ENCODE peak calls at places on chromosomes 1 and 21, in six cellular contexts. T, W, P, G, U and D are unnamed samples.
A peak's percentile ranks its signal among the peaks of the same experiment; 100 is the strongest.

GRCh38 chr1:85303440-85304162 is 27.2 kb upstream of the BCL10 start:
- DNase-seq in P (peak; percentile 17), T (no peak), G (no peak), W (no peak), U (no peak), D (no peak)

GRCh38 chr1:20380175-20380574 is 89.5 kb downstream of the VWA5B1 start:
- DNase-seq in W (no peak), U (no peak), P (no peak), T (no peak), G (no peak), D (no peak)

GRCh38 chr1:11414921-11415538 is 63.9 kb upstream of the DISP3 start:
- DNase-seq in W (no peak), G (no peak), T (no peak), P (no peak), U (no peak), D (no peak)

GRCh38 chr1:93399781-93400180 is 48.1 kb upstream of the FNBP1L start:
- DNase-seq in W (no peak), P (no peak), G (no peak), T (no peak), U (no peak), D (no peak)

GRCh38 chr1:41161851-41162250 is 80.3 kb downstream of the SCMH1 start:
- DNase-seq in P (no peak), U (no peak), G (no peak), W (no peak), T (no peak), D (no peak)

GRCh38 chr1:30906631-30907389 is 1.7 kb downstream of the SDC3 start:
- DNase-seq in G (no peak), W (no peak), U (no peak), T (no peak), P (no peak), D (no peak)

GRCh38 chr1:92479587-92479986 is 7.1 kb downstream of the GFI1 start:
- DNase-seq in W (no peak), P (no peak), T (no peak), U (no peak), G (no peak), D (no peak)

GRCh38 chr1:227545361-227545760 is 18.0 kb upstream of the ZNF678 start:
- DNase-seq in U (no peak), P (no peak), T (no peak), W (no peak), G (no peak), D (no peak)

GRCh38 chr1:207311888-207312603 is 9.4 kb upstream of the CD55 start:
- DNase-seq in G (no peak), P (no peak), W (no peak), U (no peak), T (no peak), D (no peak)

GRCh38 chr1:67791261-67791660 is 42.0 kb downstream of the GNG12 start:
- DNase-seq in P (no peak), W (no peak), T (no peak), U (no peak), G (no peak), D (no peak)

GRCh38 chr1:85596947-85597346 is 16.4 kb downstream of the CCN1 start:
- DNase-seq in T (no peak), U (no peak), W (no peak), G (no peak), P (no peak), D (no peak)

GRCh38 chr1:202590119-202590518 is 120.1 kb downstream of the SYT2 start:
- DNase-seq in P (no peak), T (no peak), G (no peak), W (no peak), U (no peak), D (no peak)

GRCh38 chr1:110783292-110783918 is 89.5 kb upstream of the CD53 start:
- DNase-seq in P (peak; percentile 59), G (peak; percentile 50), T (peak; percentile 2), W (no peak), U (no peak), D (no peak)

GRCh38 chr1:10968411-10968826 is 44.0 kb upstream of the TARDBP start:
- DNase-seq in W (no peak), P (no peak), T (no peak), U (no peak), G (peak; percentile 35), D (no peak)

GRCh38 chr1:18119978-18120377 is 12.4 kb downstream of the IGSF21 start:
- DNase-seq in T (no peak), G (no peak), W (no peak), U (no peak), P (no peak), D (no peak)

GRCh38 chr1:24925082-24925779 is 4.8 kb downstream of the RUNX3 start:
- DNase-seq in T (no peak), P (no peak), G (peak; percentile 68), W (no peak), U (no peak), D (no peak)

GRCh38 chr1:19676438-19676922 is 11.8 kb downstream of the HTR6 start:
- DNase-seq in G (no peak), P (peak; percentile 55), U (peak; percentile 26), W (peak; percentile 82), T (no peak), D (no peak)

GRCh38 chr1:2608434-2609055 is 22.0 kb downstream of the PRXL2B start:
- DNase-seq in W (no peak), T (no peak), P (no peak), G (no peak), U (no peak), D (no peak)

GRCh38 chr1:101290119-101290921 is 53.5 kb downstream of the S1PR1 start:
- DNase-seq in G (no peak), W (no peak), T (no peak), P (no peak), U (no peak), D (no peak)

GRCh38 chr1:165129568-165130164 is 226.8 kb downstream of the LMX1A start:
- DNase-seq in P (peak; percentile 68), T (peak; percentile 29), U (no peak), G (no peak), W (peak; percentile 55), D (no peak)

GRCh38 chr1:43419627-43420425 is 30.1 kb downstream of the SZT2 start:
- DNase-seq in T (no peak), P (no peak), U (no peak), W (no peak), G (no peak), D (no peak)

GRCh38 chr1:100868364-100868995 is 26.2 kb downstream of the EXTL2 start:
- DNase-seq in P (peak; percentile 56), W (no peak), U (no peak), T (no peak), G (no peak), D (no peak)

GRCh38 chr1:238552271-238552670 is 661.5 kb upstream of the ZP4 start:
- DNase-seq in P (no peak), U (no peak), W (no peak), T (no peak), G (no peak), D (no peak)

GRCh38 chr1:2863149-2863963 is 61.9 kb upstream of the TTC34 start:
- DNase-seq in G (no peak), P (no peak), T (no peak), W (peak; percentile 7), U (no peak), D (no peak)

GRCh38 chr21:38590449-38590848 is 92.2 kb upstream of the ERG start:
- DNase-seq in W (no peak), U (no peak), T (no peak), P (no peak), G (no peak), D (no peak)

GRCh38 chr1:234517087-234517802 is 38.3 kb upstream of the TARBP1 start:
- DNase-seq in W (no peak), U (no peak), P (no peak), T (no peak), G (no peak), D (no peak)

GRCh38 chr1:164983023-164983650 is 373.4 kb downstream of the LMX1A start:
- DNase-seq in U (no peak), W (no peak), T (no peak), G (no peak), P (no peak), D (no peak)

GRCh38 chr1:212089560-212090163 is 54.1 kb downstream of the DTL start:
- DNase-seq in U (no peak), P (peak; percentile 22), T (no peak), W (no peak), G (no peak), D (no peak)

GRCh38 chr1:151867785-151868403 is 14.4 kb upstream of the THEM5 start:
- DNase-seq in T (no peak), G (no peak), U (no peak), P (peak; percentile 81), W (no peak), D (no peak)

GRCh38 chr21:35857082-35857481 is 203.2 kb downstream of the SETD4 start:
- DNase-seq in W (no peak), U (no peak), T (no peak), P (no peak), G (no peak), D (no peak)
- TF ChIP-seq CTCF in W (no peak), U (no peak), T (no peak), P (no peak), G (no peak), D (no peak)

GRCh38 chr1:153361129-153362109 is 3.8 kb downstream of the S100A9 start:
- DNase-seq in G (no peak), P (no peak), T (no peak), W (no peak), U (no peak), D (no peak)

GRCh38 chr1:153359241-153359640 is 1.6 kb downstream of the S100A9 start:
- DNase-seq in P (no peak), W (no peak), T (no peak), G (no peak), U (no peak), D (no peak)

GRCh38 chr1:153360592-153360991 is 2.9 kb downstream of the S100A9 start:
- DNase-seq in U (no peak), G (no peak), T (no peak), P (no peak), W (no peak), D (no peak)

GRCh38 chr1:153358691-153358975 is 979 bp downstream of the S100A9 start:
- DNase-seq in G (no peak), T (no peak), U (no peak), P (no peak), W (no peak), D (no peak)

GRCh38 chr1:153360190-153360589 is 2.5 kb downstream of the S100A9 start:
- DNase-seq in P (no peak), G (no peak), U (no peak), T (no peak), W (no peak), D (no peak)
- H3K4me3 ChIP-seq in P (no peak overlapping the region), G (no peak overlapping the region), U (no peak overlapping the region), T (no peak overlapping the region), W (no peak overlapping the region), D (no peak overlapping the region)

GRCh38 chr1:156616463-156616862 is 2.8 kb upstream of the HAPLN2 start:
- DNase-seq in G (no peak), W (no peak), T (no peak), P (no peak), U (no peak), D (no peak)
- TF ChIP-seq CTCF in G (no peak), W (no peak), T (no peak), P (no peak), U (no peak), D (peak; percentile 21)

DNA sequence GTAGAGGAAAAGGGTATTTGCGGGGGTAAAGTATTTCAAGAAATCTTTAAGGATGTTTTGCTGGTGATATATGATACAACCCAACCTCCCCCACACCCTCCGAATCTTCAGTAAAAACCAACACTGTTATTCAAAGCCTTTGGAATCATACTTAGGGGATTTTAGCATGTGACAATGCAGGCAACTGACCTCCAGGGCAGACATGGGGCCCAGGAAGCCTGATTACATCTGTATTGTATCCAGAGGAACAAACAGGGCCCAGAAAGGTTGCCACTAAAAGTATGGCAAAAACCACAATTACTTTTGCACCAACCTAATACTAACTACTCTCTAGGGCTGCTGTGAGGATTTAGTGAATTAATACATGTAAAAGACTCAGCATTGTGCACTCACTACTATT is 43.9 kb upstream of the CNN3 start:
- DNase-seq in U (no peak), G (no peak), P (no peak), T (no peak), W (no peak), D (no peak)
- H3K4me3 ChIP-seq in U (no peak overlapping the region), G (no peak overlapping the region), P (no peak overlapping the region), T (no peak overlapping the region), W (no peak overlapping the region), D (no peak overlapping the region)